ENCODE peak calls at places on chromosomes 2 and 18, in six cellular contexts. P is CD4-positive, CD25-positive, alpha-beta regulatory T cell; R is DND-41; V is GM23248; A is uterus; O is body of pancreas. C is an unnamed sample. For H3K4me1, the result is how much of the 10 kb centered on the place peaks cover.

GRCh38 chr2:11698009-11698922 is 28.3 kb upstream of the NTSR2 start:
- DNase-seq in R (no peak), A (peak), P (no peak), O (peak), V (peak), C (no peak)

GRCh38 chr2:235032949-235033348 is 81.1 kb downstream of the SH3BP4 start:
- DNase-seq in A (no peak), O (no peak), P (no peak), R (no peak), V (no peak), C (no peak)

GRCh38 chr2:126543081-126543480 is 112.9 kb upstream of the GYPC start:
- DNase-seq in A (no peak), V (peak), O (no peak), P (no peak), R (no peak), C (no peak)

GRCh38 chr2:179340678-179341077 is 76.0 kb upstream of the SESTD1 start:
- DNase-seq in P (no peak), V (peak), A (no peak), R (no peak), O (no peak), C (no peak)

GRCh38 chr2:237734905-237735623 is 63.5 kb upstream of the RBM44 start:
- DNase-seq in R (no peak), V (no peak), A (no peak), P (no peak), O (no peak), C (no peak)

GRCh38 chr18:63249781-63250180 is 69.8 kb downstream of the BCL2 start:
- DNase-seq in O (no peak), V (no peak), P (no peak), A (peak), R (no peak), C (no peak)

GRCh38 chr2:161031516-161031915 is 128.7 kb upstream of the TANK start:
- DNase-seq in V (no peak), P (no peak), A (no peak), R (no peak), O (no peak), C (no peak)

GRCh38 chr2:182447843-182448242 is 21.0 kb upstream of the PDE1A start:
- DNase-seq in R (no peak), O (no peak), P (no peak), A (no peak), V (peak), C (no peak)

GRCh38 chr2:16767789-16768188 is 102.2 kb upstream of the CYRIA start:
- DNase-seq in P (no peak), O (no peak), V (no peak), R (no peak), A (no peak), C (no peak)

GRCh38 chr18:13435596-13436333 is 217.2 kb downstream of the LDLRAD4 start:
- DNase-seq in A (peak), O (no peak), R (no peak), V (peak), P (no peak), C (no peak)

GRCh38 chr2:30710016-30710415 is 97.2 kb downstream of the CAPN13 start:
- DNase-seq in A (no peak), V (no peak), P (no peak), O (no peak), R (no peak), C (no peak)

GRCh38 chr2:224151680-224152310 is 112.7 kb upstream of the SERPINE2 start:
- DNase-seq in A (no peak), O (no peak), R (no peak), P (no peak), V (no peak), C (no peak)

GRCh38 chr2:44197806-44198205 is 29.1 kb downstream of the PPM1B start:
- DNase-seq in R (no peak), V (no peak), P (no peak), O (no peak), A (no peak), C (no peak)

GRCh38 chr2:121211689-121212151 is 73.3 kb downstream of the TFCP2L1 start:
- DNase-seq in P (no peak), A (no peak), R (no peak), O (no peak), V (no peak), C (no peak)

GRCh38 chr2:180622122-180622918 is 358.1 kb upstream of the UBE2E3 start:
- DNase-seq in A (no peak), V (peak), P (no peak), O (no peak), R (no peak), C (no peak)

GRCh38 chr2:75428627-75429026 is 132.1 kb downstream of the EVA1A start:
- DNase-seq in R (no peak), P (no peak), V (no peak), O (no peak), A (no peak), C (no peak)

GRCh38 chr18:7584646-7585271 is 17.6 kb downstream of the PTPRM start:
- DNase-seq in A (no peak), P (no peak), R (no peak), O (no peak), V (no peak), C (no peak)

GRCh38 chr2:86383844-86384243 is 46.4 kb upstream of the REEP1 start:
- DNase-seq in O (no peak), R (no peak), P (no peak), V (peak), A (no peak), C (no peak)

GRCh38 chr2:126952216-126952615 is 53.5 kb downstream of the TEX51 start:
- DNase-seq in A (no peak), O (no peak), R (no peak), V (no peak), P (no peak), C (no peak)

GRCh38 chr18:13566941-13567762 is 159.2 kb downstream of the FAM210A start:
- DNase-seq in P (no peak), V (peak), R (no peak), A (no peak), O (no peak), C (peak)

GRCh38 chr2:212994976-212995375 is 156.4 kb downstream of the IKZF2 start:
- DNase-seq in V (peak), P (no peak), R (no peak), O (no peak), A (no peak), C (no peak)

GRCh38 chr2:39437522-39438296 is 624 bp upstream of the MAP4K3 start:
- DNase-seq in R (peak), A (peak), V (peak), O (peak), P (peak), C (peak)

GRCh38 chr2:101999122-101999789 is 7.5 kb downstream of the IL1R2 start:
- DNase-seq in P (no peak), R (no peak), A (no peak), V (peak), O (peak), C (no peak)

GRCh38 chr18:27604583-27604982 is 419.5 kb upstream of the CHST9 start:
- DNase-seq in P (no peak), V (peak), A (no peak), R (no peak), O (no peak), C (no peak)

GRCh38 chr18:50571606-50572005 is 11.7 kb downstream of the MAPK4 start:
- DNase-seq in A (no peak), O (no peak), P (no peak), R (no peak), V (no peak), C (no peak)

GRCh38 chr2:227853765-227854271 is 17.6 kb upstream of the DAW1 start:
- DNase-seq in R (no peak), A (no peak), P (no peak), O (no peak), V (peak), C (no peak)

GRCh38 chr2:23506460-23507266 is 121.7 kb downstream of the KLHL29 start:
- DNase-seq in R (no peak), A (no peak), O (no peak), V (no peak), P (no peak), C (no peak)

GRCh38 chr2:239339241-239339640 is 61.6 kb downstream of the HDAC4 start:
- DNase-seq in R (peak), A (peak), P (no peak), V (no peak), O (no peak), C (no peak)

GRCh38 chr2:233449071-233449901 is 95.0 kb downstream of the DGKD start:
- DNase-seq in R (no peak), O (no peak), V (peak), P (no peak), A (no peak), C (no peak)

GRCh38 chr2:33069894-33070651 is 123.3 kb downstream of the LTBP1 start:
- DNase-seq in A (peak), V (peak), P (no peak), O (peak), R (no peak), C (no peak)

GRCh38 chr2:54000524-54000923 is 29.7 kb upstream of the PSME4 start:
- DNase-seq in A (no peak), O (no peak), R (no peak), P (no peak), V (no peak), C (no peak)

DNA sequence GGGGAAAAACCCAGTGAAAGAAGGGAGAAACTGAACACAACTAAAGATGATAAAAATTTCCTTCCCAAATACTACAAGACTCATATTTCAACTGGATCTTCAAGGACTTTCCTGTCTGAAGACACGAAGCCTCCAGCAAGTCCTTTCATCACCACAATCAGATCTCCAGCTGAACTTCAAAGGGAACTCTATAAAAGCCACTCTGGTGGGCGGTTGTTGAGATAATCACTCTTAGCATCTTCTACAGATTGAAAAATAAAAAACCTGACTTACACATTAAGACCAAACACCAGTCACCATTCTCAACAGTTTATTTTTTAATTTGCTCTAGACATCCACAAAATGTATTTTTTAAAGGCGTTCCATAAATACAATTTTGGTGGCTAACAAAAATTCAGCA is 4.4 kb downstream of the REV1 start:
- DNase-seq in R (peak), V (no peak), P (no peak), O (no peak), A (no peak), C (no peak)
- H3K4me3 ChIP-seq in R (no peak), V (no peak), P (no peak), O (no peak), A (no peak), C (no peak)

GRCh38 chr2:108621087-108621559 is 86.9 kb downstream of the LIMS1 start:
- DNase-seq in V (peak), P (peak), R (peak), O (peak), A (no peak), C (peak)
- H3K4me1 ChIP-seq in V (under half), P (half or more), R (under half), O (under half), A (under half), C (half or more)

GRCh38 chr2:230124792-230125452 is 56.2 kb upstream of the SLC16A14 start:
- DNase-seq in P (no peak), A (no peak), O (no peak), R (no peak), V (no peak), C (no peak)
- H3K4me3 ChIP-seq in P (no peak), A (no peak), O (no peak), R (no peak), V (no peak), C (no peak)

GRCh38 chr18:10169064-10169562 is 255.3 kb downstream of the VAPA start:
- DNase-seq in V (peak), O (no peak), P (no peak), R (no peak), A (no peak), C (no peak)
- H3K4me1 ChIP-seq in V (under half), O (under half), P (under half), R (under half), A (under half), C (under half)